ENCODE peak calls at places on chromosome 13, in nine cellular contexts. T, G, F, C, H, I, E, Q and V are unnamed samples.

GRCh38 chr13:39684531-39685137 is 29.2 kb downstream of the COG6 start:
- DNase-seq in Q (no peak), E (no peak), F (peak; percentile 65), C (no peak), I (no peak), G (no peak), H (peak; percentile 72), T (peak; percentile 56), V (peak; percentile 41)

GRCh38 chr13:98492335-98493034 is 84.4 kb downstream of the STK24 start:
- DNase-seq in Q (no peak), T (no peak), F (no peak), G (no peak), C (no peak), E (no peak), H (peak; percentile 68), I (no peak), V (no peak)

GRCh38 chr13:93226623-93227279 is at the start of gene GPC6:
- DNase-seq in H (peak; percentile 88), Q (no peak), G (peak; percentile 44), T (peak; percentile 98), C (no peak), I (no peak), E (no peak), F (peak; percentile 90), V (no peak)

GRCh38 chr13:58858870-58859371 is 1227.4 kb downstream of the PCDH17 start:
- DNase-seq in H (no peak), Q (no peak), G (no peak), C (no peak), I (no peak), E (no peak), T (no peak), F (no peak), V (no peak)

GRCh38 chr13:81872581-81872980 is 1531.7 kb upstream of the SPRY2 start:
- DNase-seq in E (no peak), H (peak; percentile 58), C (no peak), T (no peak), G (no peak), Q (no peak), I (no peak), F (no peak), V (no peak)

GRCh38 chr13:94305934-94306333 is 173.5 kb downstream of the DCT start:
- DNase-seq in T (peak; percentile 39), G (no peak), C (no peak), F (no peak), H (no peak), E (no peak), Q (no peak), I (no peak), V (no peak)

GRCh38 chr13:21318891-21319532 is 140.1 kb downstream of the ZDHHC20 start:
- DNase-seq in G (no peak), T (peak; percentile 17), H (peak; percentile 47), C (no peak), E (no peak), I (no peak), Q (no peak), F (peak; percentile 88), V (no peak)

GRCh38 chr13:48579167-48579918 is 46.5 kb upstream of the RCBTB2 start:
- DNase-seq in E (no peak), H (no peak), G (peak; percentile 58), F (no peak), C (no peak), T (no peak), Q (no peak), I (peak; percentile 68), V (no peak)

GRCh38 chr13:30737511-30738342 is 2.4 kb downstream of the ALOX5AP start:
- DNase-seq in H (no peak), G (no peak), E (no peak), C (no peak), T (no peak), I (no peak), Q (no peak), F (peak; percentile 14), V (no peak)

GRCh38 chr13:70249332-70250064 is 141.2 kb upstream of the KLHL1 start:
- DNase-seq in F (no peak), T (peak; percentile 83), I (no peak), E (no peak), H (peak; percentile 54), C (no peak), Q (no peak), G (no peak), V (no peak)

GRCh38 chr13:21675095-21676007 is 4.5 kb downstream of the FGF9 start:
- DNase-seq in G (peak; percentile 61), Q (no peak), H (peak; percentile 61), I (no peak), F (peak; percentile 83), C (no peak), T (no peak), E (peak; percentile 13), V (peak; percentile 65)

GRCh38 chr13:95644611-95645052 is at the start of gene DZIP1:
- DNase-seq in E (no peak), H (peak; percentile 97), G (peak; percentile 54), T (peak; percentile 88), F (peak; percentile 97), I (no peak), C (no peak), Q (peak; percentile 58), V (no peak)

GRCh38 chr13:30750036-30750435 is 14.7 kb downstream of the ALOX5AP start:
- DNase-seq in Q (no peak), E (no peak), G (no peak), F (no peak), H (no peak), C (no peak), I (no peak), T (no peak), V (no peak)

GRCh38 chr13:44576396-44577235 is 486 bp upstream of the TSC22D1 start:
- DNase-seq in E (peak; percentile 19), Q (no peak), G (no peak), H (no peak), I (no peak), T (no peak), F (no peak), C (no peak), V (peak; percentile 33)

GRCh38 chr13:108313382-108313781 is 43.9 kb downstream of the TNFSF13B start:
- DNase-seq in E (no peak), T (no peak), I (no peak), G (peak; percentile 37), F (no peak), H (no peak), Q (no peak), C (no peak), V (no peak)

GRCh38 chr13:78787189-78787588 is 128.2 kb upstream of the OBI1 start:
- DNase-seq in C (no peak), F (no peak), H (no peak), I (no peak), E (no peak), T (no peak), G (no peak), Q (no peak), V (no peak)
- H3K36me3 ChIP-seq in C (no peaks in the 10 kb centered on the region), F (no peaks in the 10 kb centered on the region), H (no peaks in the 10 kb centered on the region), I (no peaks in the 10 kb centered on the region), E (no peaks in the 10 kb centered on the region), T (no peaks in the 10 kb centered on the region), G (no peaks in the 10 kb centered on the region), Q (no peaks in the 10 kb centered on the region), V (no peaks in the 10 kb centered on the region)

DNA sequence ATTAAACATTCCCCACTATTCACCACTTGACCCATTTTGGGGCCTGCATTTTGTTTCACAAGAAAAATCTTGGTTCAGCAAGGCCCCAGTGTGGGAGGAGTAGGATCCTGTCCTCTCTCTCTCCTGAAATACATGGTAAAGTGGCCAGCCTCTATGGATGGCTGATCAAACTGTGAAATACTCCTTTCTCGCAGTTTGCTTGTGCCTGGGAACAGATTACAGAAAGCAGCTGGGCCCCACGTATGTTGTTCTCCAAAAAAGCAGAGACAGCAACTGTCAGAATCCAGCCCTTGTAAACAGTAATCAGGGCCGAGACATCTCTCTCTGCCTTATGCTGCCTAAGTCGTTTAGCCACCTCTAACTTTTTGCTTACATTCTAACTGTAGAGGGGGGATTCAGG is 61.0 kb upstream of the RAP2A start:
- DNase-seq in E (no peak), G (no peak), H (no peak), I (no peak), Q (no peak), C (no peak), T (no peak), F (no peak), V (no peak)
- H3K27ac ChIP-seq in E (no peak overlapping the region), G (no peak overlapping the region), H (no peak overlapping the region), I (no peak overlapping the region), Q (no peak overlapping the region), C (no peak overlapping the region), T (no peak overlapping the region), F (no peak overlapping the region), V (no peak overlapping the region)

GRCh38 chr13:19772306-19772705 is 10.4 kb downstream of the PSPC1 start:
- DNase-seq in I (no peak), C (no peak), T (peak; percentile 19), F (peak; percentile 21), Q (no peak), H (no peak), G (no peak), E (no peak), V (no peak)
- H3K4me1 ChIP-seq in I (peaks cover 50% of the 10 kb centered on the region), C (no peaks in the 10 kb centered on the region), T (no peaks in the 10 kb centered on the region), F (no peaks in the 10 kb centered on the region), Q (no peaks in the 10 kb centered on the region), H (no peaks in the 10 kb centered on the region), G (no peaks in the 10 kb centered on the region), E (peaks cover 39% of the 10 kb centered on the region), V (peaks cover 53% of the 10 kb centered on the region)

GRCh38 chr13:110646442-110647364 is 31.4 kb downstream of the NAXD start:
- DNase-seq in C (no peak), G (no peak), I (no peak), Q (no peak), F (no peak), H (no peak), E (no peak), T (no peak), V (no peak)

GRCh38 chr13:110647365-110647737 is 32.0 kb downstream of the NAXD start:
- DNase-seq in E (no peak), T (no peak), H (no peak), F (no peak), Q (no peak), C (no peak), I (no peak), G (no peak), V (no peak)

GRCh38 chr13:110648848-110649421 is 33.6 kb downstream of the NAXD start:
- DNase-seq in T (no peak), H (no peak), F (no peak), G (peak; percentile 16), I (no peak), E (no peak), C (no peak), Q (no peak), V (no peak)

GRCh38 chr13:110649551-110649950 is 34.2 kb downstream of the NAXD start:
- DNase-seq in H (no peak), F (no peak), T (no peak), I (no peak), C (no peak), Q (no peak), G (no peak), E (no peak), V (no peak)

DNA sequence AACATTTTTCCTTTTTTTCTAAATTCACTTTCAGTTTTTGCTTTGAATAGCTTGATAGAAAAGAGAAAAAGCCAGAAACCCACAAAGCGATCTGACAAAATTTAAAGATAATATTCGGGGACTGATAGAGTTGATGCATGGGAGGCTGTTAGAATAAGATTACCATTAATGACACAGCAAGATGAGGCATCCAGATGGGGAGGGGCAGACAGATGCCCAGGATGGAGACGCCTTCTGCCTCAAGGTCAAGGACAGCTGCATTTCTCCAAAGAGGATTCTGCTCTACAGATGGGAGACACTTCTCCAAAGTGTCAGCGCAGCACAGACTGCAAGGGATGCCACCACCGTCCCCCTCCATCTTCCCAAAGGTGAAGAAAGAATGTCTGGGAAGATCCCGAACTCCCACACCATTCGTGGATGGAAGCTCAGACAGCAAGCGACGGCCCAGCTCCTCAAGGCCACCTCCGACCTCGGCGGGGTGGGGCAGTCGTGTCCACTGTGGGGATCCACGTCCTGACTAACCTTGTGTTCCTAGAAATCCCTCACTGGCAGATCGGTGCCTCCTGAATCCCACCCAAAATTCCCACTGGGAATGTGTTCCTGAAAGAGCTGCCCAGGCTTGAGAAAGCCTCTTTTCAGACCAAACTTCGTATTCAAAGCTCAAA is 32.9 kb downstream of the NAXD start:
- DNase-seq in T (no peak), E (no peak), H (no peak), F (no peak), G (peak; percentile 11), C (no peak), Q (no peak), I (no peak), V (no peak)
- H3K36me3 ChIP-seq in T (peaks cover 11% of the 10 kb centered on the region), E (peaks cover 47% of the 10 kb centered on the region), H (no peaks in the 10 kb centered on the region), F (peaks cover 35% of the 10 kb centered on the region), G (no peaks in the 10 kb centered on the region), C (peaks cover 10% of the 10 kb centered on the region), Q (peaks cover 51% of the 10 kb centered on the region), I (peaks cover 15% of the 10 kb centered on the region), V (peaks cover 18% of the 10 kb centered on the region)